ENCODE peak calls at places on chromosomes 16 and 17, in four cellular contexts. O is Daoy, K is cardiac muscle cell, T is foreskin melanocyte. A is an unnamed sample.

GRCh38 chr16:7513429-7513828 is 180.8 kb downstream of the RBFOX1 start:
- DNase-seq in O (peak), K (no peak), T (no peak), A (peak)

GRCh38 chr17:75683467-75684041 is 16.4 kb downstream of the SAP30BP start:
- DNase-seq in O (peak), K (peak), T (no peak), A (peak)

GRCh38 chr16:15510992-15511391 is 76.6 kb downstream of the BMERB1 start:
- DNase-seq in O (no peak), K (no peak), T (no peak), A (no peak)

GRCh38 chr16:85444879-85445778 is 168.0 kb upstream of the GSE1 start:
- DNase-seq in O (no peak), K (no peak), T (no peak), A (no peak)

GRCh38 chr17:10513284-10514067 is 4.9 kb downstream of the MYH1 start:
- DNase-seq in O (peak), K (peak), T (no peak), A (no peak)

GRCh38 chr16:20740901-20741491 is 622 bp downstream of the THUMPD1 start:
- DNase-seq in O (peak), K (peak), T (peak), A (peak)

GRCh38 chr16:79599837-79600635 is 501 bp downstream of the MAF start:
- DNase-seq in O (peak), K (peak), T (no peak), A (peak)

GRCh38 chr16:22194707-22195444 is 11.2 kb upstream of the EEF2K start:
- DNase-seq in O (no peak), K (no peak), T (no peak), A (no peak)

GRCh38 chr17:40541060-40541872 is 24.0 kb downstream of the CCR7 start:
- DNase-seq in O (no peak), K (no peak), T (no peak), A (no peak)

GRCh38 chr17:39225974-39226683 is 384 bp upstream of the STAC2 start:
- DNase-seq in O (peak), K (peak), T (peak), A (no peak)